ENCODE peak calls at places on chromosomes 12 and 14, in nine cellular contexts. I, B, X, M, O, D, C, Q and F are unnamed samples.

GRCh38 chr14:91241848-91242247 is 2.7 kb downstream of the GPR68 start:
- DNase-seq in M (no peak), B (no peak), C (no peak), Q (no peak), D (no peak), X (no peak), O (no peak), I (no peak), F (no peak)

GRCh38 chr14:60684203-60684602 is 34.9 kb upstream of the SIX1 start:
- DNase-seq in D (no peak), X (no peak), Q (no peak), B (no peak), M (no peak), C (no peak), I (no peak), O (no peak), F (no peak)

GRCh38 chr12:124392991-124393790 is 98.3 kb downstream of the RFLNA start:
- DNase-seq in Q (peak), D (peak), I (peak), X (no peak), M (peak), C (peak), B (peak), O (peak), F (no peak)

GRCh38 chr12:104727866-104728449 is 230.1 kb downstream of the SLC41A2 start:
- DNase-seq in X (no peak), M (no peak), Q (no peak), C (no peak), I (no peak), B (no peak), D (no peak), O (peak), F (no peak)

GRCh38 chr14:103078860-103079587 is 5.0 kb upstream of the LBHD2 start:
- DNase-seq in B (no peak), Q (no peak), O (no peak), D (no peak), M (no peak), C (no peak), I (no peak), X (no peak), F (no peak)

GRCh38 chr14:28870033-28870564 is 103.5 kb downstream of the FOXG1 start:
- DNase-seq in M (no peak), I (no peak), C (no peak), D (no peak), O (no peak), B (no peak), Q (no peak), X (no peak), F (no peak)

GRCh38 chr12:77734489-77734888 is 96.2 kb upstream of the NAV3 start:
- DNase-seq in I (no peak), D (no peak), C (peak), M (peak), B (peak), O (no peak), X (no peak), Q (no peak), F (no peak)

GRCh38 chr12:86376052-86376451 is 119.9 kb upstream of the MGAT4C start:
- DNase-seq in D (peak), C (no peak), B (no peak), O (peak), I (no peak), X (no peak), M (no peak), Q (peak), F (no peak)

GRCh38 chr14:105470812-105471771 is 3.5 kb upstream of the CRIP2 start:
- DNase-seq in D (peak), C (no peak), I (no peak), O (peak), X (no peak), B (peak), Q (no peak), M (no peak), F (no peak)
- TF ChIP-seq CTCF in D (peak), C (no peak), I (peak), O (peak), X (no peak), B (peak), Q (no peak), M (peak), F (no peak)

GRCh38 chr12:76559277-76560082 is at the start of gene OSBPL8:
- DNase-seq in D (peak), Q (peak), I (peak), O (peak), M (peak), C (peak), B (peak), X (peak), F (peak)
- TF ChIP-seq CTCF in D (peak), Q (peak), I (no peak), O (peak), M (peak), C (peak), B (peak), X (no peak), F (no peak)

GRCh38 chr14:69475194-69475818 is 9.2 kb upstream of the PLEKHD1 start:
- DNase-seq in Q (peak), B (peak), I (no peak), D (no peak), C (no peak), M (peak), X (no peak), O (peak), F (no peak)
- TF ChIP-seq CTCF in Q (peak), B (peak), I (peak), D (peak), C (no peak), M (peak), X (no peak), O (peak), F (no peak)

GRCh38 chr14:89721330-89721729 is 233.2 kb downstream of the EFCAB11 start:
- DNase-seq in I (no peak), O (no peak), Q (no peak), C (no peak), D (no peak), B (no peak), M (no peak), X (no peak), F (no peak)

GRCh38 chr14:89721991-89722390 is 232.5 kb downstream of the EFCAB11 start:
- DNase-seq in Q (peak), O (no peak), C (no peak), X (no peak), B (no peak), D (no peak), M (no peak), I (no peak), F (no peak)

GRCh38 chr14:89719371-89720075 is 235.0 kb downstream of the EFCAB11 start:
- DNase-seq in D (no peak), M (no peak), O (no peak), Q (no peak), I (no peak), C (no peak), X (no peak), B (no peak), F (peak)

GRCh38 chr14:89720076-89720687 is 234.3 kb downstream of the EFCAB11 start:
- DNase-seq in O (no peak), I (no peak), D (no peak), Q (no peak), C (no peak), B (no peak), X (no peak), M (no peak), F (peak)

DNA sequence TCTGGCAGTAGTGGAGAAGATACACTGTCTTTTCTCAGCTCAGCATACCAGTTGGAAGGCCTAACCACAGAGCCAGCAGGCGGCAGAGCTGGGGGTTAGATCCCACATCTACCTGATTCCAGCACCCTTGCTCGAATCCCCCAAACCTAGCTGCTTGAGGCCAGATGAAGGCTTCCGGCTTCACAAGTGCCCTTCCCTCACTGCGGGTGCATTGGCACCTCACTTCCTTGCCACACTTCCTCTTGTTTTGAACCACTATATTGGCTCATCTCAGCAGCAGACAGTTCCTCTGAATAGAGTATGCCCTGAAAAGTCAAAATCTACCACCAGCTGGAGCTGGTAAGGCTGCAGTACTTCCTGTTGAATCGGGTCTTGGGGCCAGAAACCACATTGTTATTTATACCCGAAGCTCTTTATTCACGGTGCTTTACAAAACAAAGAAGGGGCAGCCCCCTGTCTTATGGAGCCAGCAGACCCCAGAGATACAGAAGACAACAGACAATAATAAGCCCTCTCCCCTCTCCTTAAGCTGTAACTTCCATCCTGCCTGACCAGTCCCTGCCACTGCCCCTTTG is 233.7 kb downstream of the EFCAB11 start:
- DNase-seq in Q (no peak), I (no peak), D (no peak), X (peak), M (no peak), C (peak), B (no peak), O (no peak), F (peak)
- TF ChIP-seq CTCF in Q (no peak), I (no peak), D (no peak), X (no peak), M (no peak), C (no peak), B (no peak), O (no peak), F (no peak)

DNA sequence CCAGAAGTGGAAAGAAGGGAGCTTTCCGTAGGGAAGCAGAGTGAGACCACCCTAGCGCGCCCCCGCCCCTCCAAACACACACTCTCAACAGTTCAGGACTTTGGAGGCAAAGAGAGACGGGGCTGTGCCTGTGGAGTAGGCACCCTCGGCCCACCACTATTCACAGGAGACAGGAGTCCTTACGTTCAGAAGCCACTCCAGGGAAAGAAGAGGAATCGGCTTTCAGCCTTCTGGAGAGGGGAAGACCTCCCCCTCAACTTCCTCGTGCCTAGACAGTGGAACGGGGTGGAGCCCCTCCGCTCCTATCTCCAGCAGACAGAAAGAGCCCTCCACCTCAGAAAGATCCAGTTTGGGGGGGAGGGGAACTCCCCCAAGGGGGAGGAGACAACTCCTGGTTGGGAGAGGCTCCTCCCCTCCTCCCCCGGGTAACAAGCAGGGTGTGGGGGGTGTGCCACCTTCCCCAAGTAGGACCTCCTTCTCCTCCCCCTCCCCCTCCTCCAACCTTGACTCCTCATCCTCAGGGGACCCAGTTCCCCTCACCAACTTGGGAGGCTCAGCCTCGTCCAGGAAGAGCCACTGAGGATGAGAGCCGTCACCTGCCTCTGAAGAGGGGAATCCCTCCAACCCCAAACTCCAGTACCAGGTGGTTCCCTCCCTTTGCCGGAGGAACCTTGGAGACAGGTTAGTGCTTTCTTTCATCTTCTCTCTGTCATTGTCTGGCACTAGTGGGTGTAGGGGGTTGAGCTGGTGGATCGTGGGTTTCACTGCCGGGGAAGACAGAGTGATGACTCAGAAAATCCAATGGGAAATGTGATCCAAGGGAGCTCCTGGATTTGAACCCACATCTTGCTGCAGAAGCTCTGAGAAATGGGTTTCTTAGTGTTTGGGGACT is 883 bp downstream of the FOXJ2 start:
- DNase-seq in Q (peak), C (peak), M (peak), O (peak), I (peak), B (peak), D (peak), X (peak), F (no peak)
- TF ChIP-seq CTCF in Q (no peak), C (no peak), M (no peak), O (no peak), I (no peak), B (no peak), D (no peak), X (no peak), F (no peak)

GRCh38 chr14:104095426-104096310 is 10.2 kb downstream of the ASPG start:
- DNase-seq in Q (no peak), X (no peak), O (no peak), B (no peak), M (no peak), C (no peak), D (no peak), I (no peak), F (no peak)

GRCh38 chr14:104093366-104094055 is 8.0 kb downstream of the ASPG start:
- DNase-seq in X (no peak), I (no peak), C (no peak), M (no peak), O (no peak), Q (no peak), B (no peak), D (peak), F (no peak)

GRCh38 chr14:104096318-104096717 is 10.8 kb downstream of the ASPG start:
- DNase-seq in O (no peak), I (no peak), B (no peak), X (no peak), M (no peak), Q (no peak), C (no peak), D (no peak), F (no peak)

GRCh38 chr14:104094056-104094708 is 8.7 kb downstream of the ASPG start:
- DNase-seq in O (no peak), Q (no peak), M (no peak), C (no peak), I (no peak), X (no peak), D (no peak), B (no peak), F (no peak)

DNA sequence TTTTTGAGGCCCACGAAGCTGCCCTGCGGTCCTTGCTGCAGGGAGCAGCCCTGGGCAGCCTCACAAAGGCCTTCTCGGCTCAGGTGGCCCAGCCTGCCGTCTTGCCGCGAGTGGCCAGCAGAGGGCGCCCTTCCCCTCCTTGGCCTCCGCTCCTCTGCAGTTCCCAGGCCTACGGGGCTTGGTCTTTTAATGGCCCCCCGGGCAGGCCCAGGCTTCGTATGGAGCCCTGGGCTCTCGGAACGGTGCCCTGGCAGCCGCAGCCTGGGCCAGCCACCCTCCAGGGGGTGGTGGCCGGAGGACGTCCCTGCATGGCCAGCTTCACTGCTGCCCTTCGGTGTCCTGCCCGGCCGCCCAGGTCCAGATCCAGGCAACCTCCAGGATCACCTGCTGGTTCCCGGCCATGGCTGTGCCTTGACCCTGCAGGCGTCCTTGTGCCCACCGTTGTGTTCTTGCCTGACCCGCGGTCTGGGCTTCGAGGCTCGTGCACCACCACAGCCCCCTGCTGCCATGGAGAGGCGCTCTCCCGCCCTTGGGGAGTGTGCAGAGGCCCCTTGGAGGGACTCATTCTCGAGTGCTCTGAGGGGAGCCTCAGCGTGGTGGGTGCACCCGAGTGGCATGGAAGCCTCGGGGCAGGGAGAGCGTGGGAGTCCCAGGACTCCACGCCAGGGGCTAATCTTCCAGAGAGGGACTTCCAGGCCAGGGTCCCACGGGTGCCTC is 9.4 kb downstream of the ASPG start:
- DNase-seq in I (peak), D (peak), B (peak), X (peak), Q (peak), M (no peak), C (no peak), O (peak), F (peak)
- TF ChIP-seq CTCF in I (peak), D (peak), B (peak), X (peak), Q (peak), M (peak), C (peak), O (peak), F (peak)

GRCh38 chr12:40446385-40446784 is 221.6 kb downstream of the LRRK2 start:
- DNase-seq in B (peak), M (peak), I (no peak), C (no peak), D (no peak), O (peak), Q (peak), X (no peak), F (no peak)
- TF ChIP-seq CTCF in B (peak), M (peak), I (peak), C (no peak), D (peak), O (peak), Q (peak), X (no peak), F (no peak)

GRCh38 chr12:3261782-3262359 is 184.7 kb downstream of the TSPAN9 start:
- DNase-seq in O (no peak), I (no peak), Q (no peak), C (peak), B (no peak), D (no peak), X (no peak), M (peak), F (no peak)
- TF ChIP-seq CTCF in O (no peak), I (no peak), Q (no peak), C (no peak), B (peak), D (peak), X (no peak), M (peak), F (no peak)

DNA sequence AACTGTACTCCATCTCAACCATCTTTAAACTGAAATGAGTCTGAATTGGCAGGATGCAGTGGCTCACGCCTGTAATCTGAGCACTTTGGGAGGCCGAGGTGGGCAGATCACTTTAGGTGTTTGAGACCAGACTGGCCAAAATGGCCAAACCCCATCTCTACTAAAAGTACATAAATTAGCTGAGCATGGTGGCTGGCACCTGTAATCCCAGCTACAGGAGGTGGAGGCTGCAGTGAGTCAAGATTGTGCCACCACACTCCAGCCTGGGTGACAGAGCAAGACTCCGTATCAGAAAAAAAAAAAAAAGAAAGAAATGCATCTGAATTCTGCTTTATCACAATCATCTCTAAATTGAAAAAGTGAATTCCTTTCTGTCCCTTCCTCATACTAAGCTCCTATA is 110.3 kb downstream of the NELL2 start:
- DNase-seq in X (no peak), M (no peak), C (no peak), I (no peak), D (no peak), O (no peak), Q (peak), B (no peak), F (no peak)
- TF ChIP-seq CTCF in X (no peak), M (no peak), C (no peak), I (no peak), D (no peak), O (no peak), Q (no peak), B (no peak), F (no peak)